ENCODE peak calls at places on chromosome 11, in five cellular contexts. O, X, B, Q and C are unnamed samples.

GRCh38 chr11:35009191-35009940 is 92.9 kb downstream of the PDHX start:
- DNase-seq in O (peak), X (peak), B (no peak), Q (no peak), C (no peak)

GRCh38 chr11:79663012-79663411 is 222.2 kb upstream of the TENM4 start:
- DNase-seq in O (peak), X (no peak), B (no peak), Q (no peak), C (peak)

GRCh38 chr11:128653828-128654231 is 40.0 kb upstream of the FLI1 start:
- DNase-seq in O (no peak), X (peak), B (no peak), Q (no peak), C (no peak)

GRCh38 chr11:33942954-33943353 is 51.1 kb upstream of the LMO2 start:
- DNase-seq in O (no peak), X (no peak), B (no peak), Q (no peak), C (no peak)

GRCh38 chr11:57203359-57203758 is 21.6 kb downstream of the LRRC55 start:
- DNase-seq in O (no peak), X (no peak), B (no peak), Q (no peak), C (no peak)

GRCh38 chr11:72618801-72619200 is 55.4 kb downstream of the PDE2A start:
- DNase-seq in O (no peak), X (no peak), B (no peak), Q (no peak), C (no peak)

GRCh38 chr11:37313266-37313665 is 715.2 kb upstream of the RAG2 start:
- DNase-seq in O (no peak), X (no peak), B (no peak), Q (no peak), C (no peak)

GRCh38 chr11:88701816-88702215 is 364.0 kb downstream of the GRM5 start:
- DNase-seq in O (no peak), X (no peak), B (no peak), Q (no peak), C (no peak)

GRCh38 chr11:34004226-34004625 is 47.3 kb upstream of the CAPRIN1 start:
- DNase-seq in O (no peak), X (no peak), B (no peak), Q (no peak), C (no peak)